ENCODE peak calls at places on chromosomes 16 and 17, in seven cellular contexts. T, Q, P, B, Z, C and V are unnamed samples. For H3K9me3, the result is how much of the 10 kb centered on the place peaks cover.

GRCh38 chr17:39547713-39548478 is 59.8 kb downstream of the NEUROD2 start:
- DNase-seq in T (peak), Q (peak), P (peak), B (peak), Z (peak), C (peak), V (peak)

GRCh38 chr16:85522842-85523601 is 90.1 kb upstream of the GSE1 start:
- DNase-seq in T (no peak), Q (no peak), P (no peak), B (peak), Z (no peak), C (peak), V (no peak)

GRCh38 chr17:52159810-52160578 is 1.5 kb upstream of the CA10 start:
- DNase-seq in T (no peak), Q (no peak), P (no peak), B (no peak), Z (no peak), C (no peak), V (no peak)

GRCh38 chr16:88623858-88624257 is 14.5 kb upstream of the IL17C start:
- DNase-seq in T (no peak), Q (no peak), P (no peak), B (no peak), Z (no peak), C (no peak), V (no peak)

GRCh38 chr17:74750327-74751069 is 2.1 kb downstream of the NHERF1 start:
- DNase-seq in T (peak), Q (no peak), P (peak), B (no peak), Z (no peak), C (peak), V (peak)

GRCh38 chr16:83458612-83459011 is 349.2 kb upstream of the HSBP1 start:
- DNase-seq in T (no peak), Q (no peak), P (no peak), B (no peak), Z (no peak), C (no peak), V (no peak)

GRCh38 chr17:43025766-43026537 is 921 bp downstream of the RND2 start:
- DNase-seq in T (no peak), Q (no peak), P (no peak), B (no peak), Z (no peak), C (no peak), V (no peak)

GRCh38 chr16:8855051-8855786 is 13.6 kb downstream of the CARHSP1 start:
- DNase-seq in T (no peak), Q (no peak), P (peak), B (peak), Z (no peak), C (peak), V (no peak)

GRCh38 chr17:83056583-83057396 is 22.6 kb upstream of the METRNL start:
- DNase-seq in T (no peak), Q (no peak), P (peak), B (peak), Z (no peak), C (no peak), V (no peak)

GRCh38 chr17:83081561-83082201 is 2.3 kb downstream of the METRNL start:
- DNase-seq in T (no peak), Q (no peak), P (peak), B (peak), Z (no peak), C (peak), V (peak)

GRCh38 chr16:11374255-11374654 is 29.0 kb downstream of the RMI2 start:
- DNase-seq in T (no peak), Q (no peak), P (no peak), B (no peak), Z (no peak), C (no peak), V (no peak)

GRCh38 chr17:14103821-14104220 is 34.5 kb downstream of the COX10 start:
- DNase-seq in T (no peak), Q (no peak), P (no peak), B (no peak), Z (no peak), C (no peak), V (no peak)

GRCh38 chr16:18932243-18932997 is 6.2 kb upstream of the SMG1 start:
- DNase-seq in T (no peak), Q (no peak), P (no peak), B (no peak), Z (no peak), C (no peak), V (no peak)

GRCh38 chr17:64226132-64226531 is 36.9 kb downstream of the TEX2 start:
- DNase-seq in T (no peak), Q (no peak), P (no peak), B (no peak), Z (no peak), C (no peak), V (no peak)

GRCh38 chr16:80158766-80159165 is 382.0 kb upstream of the DYNLRB2 start:
- DNase-seq in T (no peak), Q (peak), P (no peak), B (no peak), Z (peak), C (no peak), V (no peak)

GRCh38 chr17:77697480-77698400 is 260.8 kb upstream of the TNRC6C start:
- DNase-seq in T (no peak), Q (no peak), P (no peak), B (no peak), Z (no peak), C (no peak), V (no peak)

DNA sequence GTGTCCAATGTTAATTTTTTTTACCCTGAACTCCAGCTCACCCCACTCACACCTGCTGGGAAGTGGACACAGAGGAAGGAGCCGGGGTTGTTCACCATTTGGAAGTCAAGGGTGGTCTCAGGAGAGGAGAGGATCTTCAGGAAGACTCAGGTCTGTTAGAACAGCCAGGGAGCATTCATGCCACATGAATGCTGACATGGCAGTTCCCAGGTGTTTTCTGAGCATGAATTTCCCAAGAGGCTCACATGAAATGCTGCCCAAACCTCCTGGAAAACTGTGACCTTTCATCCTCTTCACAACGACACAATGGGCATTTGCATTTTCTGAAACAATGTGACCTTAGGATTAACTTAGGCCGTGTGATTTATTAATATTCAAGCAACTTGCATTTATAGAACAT is 2409.2 kb downstream of the TP53TG3F start:
- DNase-seq in T (no peak), Q (no peak), P (no peak), B (no peak), Z (no peak), C (no peak), V (no peak)
- H3K9me3 ChIP-seq in T (under half), Q (under half), P (under half), B (under half), Z (under half), C (under half), V (under half)

DNA sequence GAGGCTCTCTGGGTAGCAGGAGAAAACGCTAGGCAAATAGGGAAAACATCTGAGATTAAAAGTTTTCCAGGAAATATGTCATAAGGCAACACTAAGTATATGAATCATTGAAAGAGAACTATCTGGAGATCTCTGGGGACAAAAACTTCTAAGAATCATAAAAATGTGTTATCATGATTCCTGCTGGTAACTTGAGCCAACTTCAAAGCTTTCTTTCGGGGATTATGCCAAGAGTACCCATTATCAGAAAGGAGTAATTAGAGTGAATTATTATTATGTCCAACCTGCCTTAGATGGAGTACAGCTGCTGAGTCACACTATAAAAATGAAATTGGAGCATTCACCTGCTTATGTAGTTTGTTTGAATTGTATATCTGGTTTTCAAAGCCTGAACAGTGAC is 488.5 kb upstream of the SOX9 start:
- DNase-seq in T (no peak), Q (peak), P (no peak), B (no peak), Z (no peak), C (no peak), V (no peak)
- TF ChIP-seq POLR2A in T (no peak), Q (no peak), P (no peak), B (no peak), Z (no peak), C (no peak), V (no peak)

DNA sequence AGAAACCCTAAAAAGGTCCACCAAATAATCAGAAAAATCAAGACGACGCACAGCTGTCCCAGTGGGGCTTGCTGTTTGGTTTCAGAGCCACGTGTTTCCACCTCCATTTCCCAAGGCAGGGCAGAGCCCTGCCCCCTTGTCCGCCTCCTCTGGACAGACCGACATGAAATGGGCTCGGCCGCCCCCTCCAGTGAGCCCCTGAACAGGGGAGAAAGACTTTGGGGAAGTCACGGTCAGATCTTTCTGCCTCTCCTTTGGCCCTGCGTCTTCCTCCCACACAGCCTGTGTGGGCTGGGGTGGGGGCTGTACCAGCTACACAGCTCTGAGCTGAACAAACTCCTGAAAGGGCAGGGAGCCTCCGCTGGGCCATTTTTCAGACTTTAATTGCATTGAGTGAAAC is 230.8 kb downstream of the ENGASE start:
- DNase-seq in T (no peak), Q (no peak), P (no peak), B (no peak), Z (no peak), C (no peak), V (no peak)
- H3K27ac ChIP-seq in T (no peak), Q (no peak), P (peak), B (no peak), Z (no peak), C (no peak), V (no peak)

GRCh38 chr16:666572-666971 is 1.4 kb upstream of the RHOT2 start:
- DNase-seq in T (no peak), Q (no peak), P (no peak), B (no peak), Z (no peak), C (no peak), V (no peak)
- H3K9me3 ChIP-seq in T (under half), Q (under half), P (under half), B (under half), Z (under half), C (under half), V (under half)

DNA sequence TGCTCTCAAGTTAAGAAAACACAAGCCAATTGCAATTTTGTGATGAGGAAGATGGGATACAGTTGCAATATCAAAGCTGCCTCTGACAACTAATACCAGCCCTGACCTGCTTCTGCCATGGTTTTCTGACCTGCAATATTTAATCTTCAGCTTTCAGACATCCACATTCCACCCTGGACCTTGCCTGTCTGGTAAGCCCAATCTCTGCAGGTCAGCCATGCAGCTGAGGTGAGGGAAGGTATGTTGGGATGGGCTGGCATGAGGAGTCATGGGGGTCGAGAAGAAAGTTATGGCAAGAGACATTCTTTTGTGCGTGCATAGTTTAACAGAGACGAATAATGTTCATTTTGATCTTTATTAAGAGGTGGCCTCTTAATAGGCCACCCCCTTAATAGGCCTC is 31.5 kb downstream of the KCNJ16 start:
- DNase-seq in T (no peak), Q (no peak), P (no peak), B (no peak), Z (no peak), C (no peak), V (no peak)
- TF ChIP-seq POLR2A in T (no peak), Q (no peak), P (no peak), B (no peak), Z (no peak), C (no peak), V (no peak)

GRCh38 chr17:57672205-57672632 is 72.9 kb downstream of the CCDC182 start:
- DNase-seq in T (peak), Q (no peak), P (peak), B (no peak), Z (no peak), C (no peak), V (no peak)

GRCh38 chr17:57671546-57672204 is 73.4 kb downstream of the CCDC182 start:
- DNase-seq in T (peak), Q (peak), P (peak), B (peak), Z (peak), C (peak), V (peak)

GRCh38 chr17:57672971-57673370 is 72.1 kb downstream of the CCDC182 start:
- DNase-seq in T (peak), Q (no peak), P (peak), B (no peak), Z (no peak), C (no peak), V (no peak)

GRCh38 chr17:57669671-57670529 is 75.2 kb downstream of the CCDC182 start:
- DNase-seq in T (peak), Q (no peak), P (peak), B (peak), Z (no peak), C (no peak), V (no peak)

DNA sequence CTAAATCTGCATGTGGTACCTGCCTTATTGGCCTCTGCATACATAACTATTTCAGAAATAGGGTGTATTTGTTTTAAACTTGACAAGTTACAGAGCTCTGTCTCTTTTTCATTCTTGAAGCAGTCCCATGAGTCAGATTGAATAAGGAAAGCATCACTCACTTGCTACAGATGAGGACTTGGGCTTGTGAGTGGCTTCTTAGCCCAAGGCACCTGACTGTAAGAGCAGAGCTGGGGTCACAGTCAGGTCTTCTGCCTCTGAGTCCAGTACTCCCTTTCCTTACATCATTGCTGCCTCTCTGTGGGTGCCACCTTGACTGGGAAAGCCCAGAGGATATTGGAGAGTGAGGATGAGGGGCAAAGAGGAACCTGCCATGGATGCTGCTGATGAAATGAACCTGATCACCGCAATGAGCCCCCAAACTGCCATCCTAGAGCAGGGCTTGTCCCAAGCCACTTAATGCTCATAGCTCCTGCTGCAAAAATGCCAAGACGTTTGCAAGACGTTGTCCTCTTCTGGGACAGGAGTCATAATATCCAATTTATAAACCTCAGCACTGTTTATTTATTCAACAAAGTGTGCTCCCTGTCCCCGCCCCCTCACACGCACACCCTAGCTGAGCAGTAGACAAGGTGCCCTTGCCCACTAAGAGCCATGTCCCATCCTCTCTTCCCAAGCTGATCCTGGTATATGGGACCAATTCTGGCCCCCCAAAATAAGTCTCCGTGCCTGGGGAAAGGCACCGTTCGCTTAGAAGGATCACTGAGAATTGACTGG is 74.1 kb downstream of the CCDC182 start:
- DNase-seq in T (peak), Q (no peak), P (peak), B (no peak), Z (no peak), C (no peak), V (no peak)
- H3K27ac ChIP-seq in T (peak), Q (no peak), P (no peak), B (no peak), Z (no peak), C (no peak), V (no peak)

DNA sequence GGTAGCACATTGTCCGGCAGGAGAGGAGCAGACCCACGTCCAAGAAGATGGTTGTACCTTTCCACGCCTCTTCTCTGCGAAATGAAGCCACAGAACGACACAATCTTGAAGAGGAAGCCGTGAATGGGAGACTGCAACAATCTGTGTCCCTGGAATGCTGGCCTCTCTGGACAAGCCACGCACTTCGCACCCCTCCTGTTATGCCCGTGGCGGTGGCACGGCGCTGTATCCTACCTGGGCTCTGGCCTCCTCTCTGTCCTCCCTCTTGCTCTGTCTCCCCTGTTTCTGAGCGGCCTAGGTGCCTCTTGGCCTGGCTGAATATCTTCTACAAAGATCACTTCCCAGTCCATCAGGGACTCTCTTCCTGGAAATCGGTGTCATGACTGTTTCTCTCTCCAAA is 717.8 kb downstream of the KCNJ18 start:
- DNase-seq in T (no peak), Q (no peak), P (peak), B (no peak), Z (no peak), C (no peak), V (no peak)
- H3K9me3 ChIP-seq in T (under half), Q (under half), P (under half), B (under half), Z (under half), C (under half), V (under half)

GRCh38 chr16:92431-93339 is 14.7 kb downstream of the MPG start:
- DNase-seq in T (no peak), Q (no peak), P (no peak), B (no peak), Z (no peak), C (no peak), V (no peak)

GRCh38 chr16:101586-101985 is 23.6 kb downstream of the MPG start:
- DNase-seq in T (no peak), Q (no peak), P (no peak), B (no peak), Z (no peak), C (no peak), V (no peak)

GRCh38 chr16:100989-101388 is 23.0 kb downstream of the MPG start:
- DNase-seq in T (no peak), Q (no peak), P (peak), B (no peak), Z (no peak), C (no peak), V (no peak)

GRCh38 chr16:97822-98221 is 19.8 kb downstream of the MPG start:
- DNase-seq in T (no peak), Q (no peak), P (peak), B (no peak), Z (no peak), C (no peak), V (no peak)

DNA sequence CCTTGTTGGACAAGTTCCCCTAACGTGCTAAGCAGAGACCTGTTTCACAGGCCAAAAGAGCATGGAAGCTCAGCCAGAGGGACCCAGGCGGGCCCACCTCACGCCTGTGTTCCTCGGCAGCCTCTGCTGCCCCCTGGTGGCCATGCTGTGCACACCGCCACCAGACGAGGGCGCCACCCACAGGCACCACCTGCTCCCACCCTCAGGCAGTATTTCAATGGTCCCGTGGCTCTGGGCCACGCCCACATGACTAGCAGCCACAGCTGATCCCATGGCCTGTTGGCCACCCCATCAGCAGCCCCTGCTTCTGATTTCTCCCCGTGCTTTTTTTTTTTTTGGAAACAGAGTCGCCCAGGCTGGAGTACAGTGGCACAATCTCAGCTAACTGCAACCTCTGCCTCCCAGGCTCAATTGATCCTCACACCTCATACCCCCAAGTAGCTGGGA is 18.9 kb downstream of the MPG start:
- DNase-seq in T (peak), Q (peak), P (peak), B (peak), Z (peak), C (peak), V (peak)
- TF ChIP-seq POLR2A in T (no peak), Q (no peak), P (no peak), B (no peak), Z (peak), C (no peak), V (no peak)